ENCODE peak calls at places on chromosome X, in seven cellular contexts. O, L, R, C, S, P and M are unnamed samples.

GRCh38 chrX:36683507-36683906 is 324.7 kb upstream of the FAM47C start:
- DNase-seq in O (no peak), L (no peak), R (no peak), C (no peak), S (no peak), P (no peak), M (no peak)

GRCh38 chrX:39805022-39805421 is 292.7 kb downstream of the BCOR start:
- DNase-seq in O (no peak), L (no peak), R (no peak), C (no peak), S (no peak), P (no peak), M (no peak)

GRCh38 chrX:82666355-82666754 is 841.7 kb upstream of the POU3F4 start:
- DNase-seq in O (no peak), L (no peak), R (no peak), C (no peak), S (no peak), P (no peak), M (no peak)

GRCh38 chrX:48278958-48279357 is 23.8 kb downstream of the SSX1 start:
- DNase-seq in O (no peak), L (no peak), R (peak), C (no peak), S (no peak), P (peak), M (no peak)

GRCh38 chrX:154541896-154542722 is 4.5 kb downstream of the G6PD start:
- DNase-seq in O (peak), L (peak), R (peak), C (no peak), S (no peak), P (peak), M (peak)

GRCh38 chrX:106007815-106008214 is 30.7 kb downstream of the SERPINA7 start:
- DNase-seq in O (no peak), L (no peak), R (no peak), C (no peak), S (no peak), P (no peak), M (no peak)

GRCh38 chrX:70234355-70234754 is at the start of gene AWAT1:
- DNase-seq in O (no peak), L (no peak), R (no peak), C (no peak), S (no peak), P (no peak), M (no peak)

GRCh38 chrX:123188081-123188480 is 4.0 kb downstream of the GRIA3 start:
- DNase-seq in O (no peak), L (no peak), R (no peak), C (no peak), S (no peak), P (no peak), M (no peak)

GRCh38 chrX:40945366-40945713 is 139.9 kb upstream of the USP9X start:
- DNase-seq in O (no peak), L (peak), R (peak), C (no peak), S (no peak), P (peak), M (no peak)

GRCh38 chrX:141443922-141444321 is 140.6 kb downstream of the SPANXA1 start:
- DNase-seq in O (no peak), L (no peak), R (no peak), C (no peak), S (no peak), P (no peak), M (no peak)

GRCh38 chrX:71492086-71493065 is 40.5 kb upstream of the OGT start:
- DNase-seq in O (peak), L (peak), R (peak), C (peak), S (no peak), P (peak), M (no peak)

GRCh38 chrX:77009691-77010090 is 437.5 kb upstream of the FGF16 start:
- DNase-seq in O (peak), L (no peak), R (no peak), C (no peak), S (no peak), P (no peak), M (no peak)

GRCh38 chrX:42119076-42119475 is 195.7 kb upstream of the CASK start:
- DNase-seq in O (no peak), L (peak), R (no peak), C (no peak), S (no peak), P (no peak), M (no peak)

GRCh38 chrX:150503898-150504219 is 64.6 kb upstream of the MTM1 start:
- DNase-seq in O (no peak), L (peak), R (peak), C (no peak), S (no peak), P (no peak), M (no peak)

GRCh38 chrX:118802857-118803256 is 20.8 kb upstream of the ZCCHC12 start:
- DNase-seq in O (no peak), L (no peak), R (no peak), C (no peak), S (no peak), P (peak), M (no peak)

GRCh38 chrX:42869659-42870476 is 91.9 kb upstream of the PPP1R2C start:
- DNase-seq in O (no peak), L (no peak), R (no peak), C (no peak), S (no peak), P (no peak), M (no peak)

GRCh38 chrX:103687073-103687695 is 685 bp upstream of the MORF4L2 start:
- DNase-seq in O (peak), L (peak), R (peak), C (peak), S (peak), P (peak), M (peak)

GRCh38 chrX:40867352-40867751 is 132.0 kb upstream of the MED14 start:
- DNase-seq in O (no peak), L (peak), R (peak), C (no peak), S (no peak), P (no peak), M (no peak)

GRCh38 chrX:46477435-46477834 is 67.8 kb downstream of the ZNF674 start:
- DNase-seq in O (no peak), L (no peak), R (no peak), C (no peak), S (no peak), P (no peak), M (no peak)

GRCh38 chrX:97740044-97740443 is 856.3 kb downstream of the RPA4 start:
- DNase-seq in O (no peak), L (peak), R (no peak), C (no peak), S (no peak), P (no peak), M (no peak)

GRCh38 chrX:20513185-20513584 is 246.5 kb upstream of the RPS6KA3 start:
- DNase-seq in O (no peak), L (no peak), R (no peak), C (no peak), S (no peak), P (no peak), M (no peak)

GRCh38 chrX:135089126-135089525 is 31.2 kb downstream of the ETDB start:
- DNase-seq in O (no peak), L (no peak), R (no peak), C (no peak), S (no peak), P (no peak), M (no peak)

GRCh38 chrX:100731441-100732281 is at the start of gene SYTL4:
- DNase-seq in O (peak), L (peak), R (peak), C (no peak), S (peak), P (no peak), M (no peak)

GRCh38 chrX:55452825-55453124 is 848 bp downstream of the MAGEH1 start:
- DNase-seq in O (no peak), L (no peak), R (no peak), C (no peak), S (no peak), P (no peak), M (no peak)

GRCh38 chrX:103052625-103053024 is 11.3 kb downstream of the BEX1 start:
- DNase-seq in O (no peak), L (no peak), R (no peak), C (no peak), S (no peak), P (no peak), M (no peak)

GRCh38 chrX:43500996-43501694 is 155.0 kb upstream of the MAOA start:
- DNase-seq in O (no peak), L (no peak), R (no peak), C (no peak), S (no peak), P (no peak), M (no peak)

GRCh38 chrX:48833531-48834138 is 1.8 kb downstream of the PCSK1N start:
- DNase-seq in O (no peak), L (no peak), R (no peak), C (no peak), S (no peak), P (no peak), M (no peak)

GRCh38 chrX:131907488-131908314 is 115.4 kb upstream of the STK26 start:
- DNase-seq in O (no peak), L (no peak), R (no peak), C (no peak), S (no peak), P (no peak), M (no peak)

GRCh38 chrX:2224141-2224540 is 276.6 kb downstream of the DHRSX start:
- DNase-seq in O (no peak), L (no peak), R (no peak), C (no peak), S (no peak), P (no peak), M (no peak)

GRCh38 chrX:95505721-95506120 is 1178.9 kb upstream of the DIAPH2 start:
- DNase-seq in O (no peak), L (no peak), R (no peak), C (no peak), S (no peak), P (no peak), M (no peak)

GRCh38 chrX:106917830-106918500 is 2.2 kb upstream of the CLDN2 start:
- DNase-seq in O (no peak), L (peak), R (peak), C (peak), S (no peak), P (no peak), M (no peak)

GRCh38 chrX:96481831-96482230 is 202.8 kb upstream of the DIAPH2 start:
- DNase-seq in O (no peak), L (no peak), R (no peak), C (no peak), S (no peak), P (no peak), M (no peak)

GRCh38 chrX:115339441-115340025 is 50.0 kb downstream of the LUZP4 start:
- DNase-seq in O (no peak), L (no peak), R (no peak), C (no peak), S (no peak), P (no peak), M (no peak)

GRCh38 chrX:6002056-6002455 is 226.6 kb downstream of the NLGN4X start:
- DNase-seq in O (no peak), L (no peak), R (no peak), C (no peak), S (no peak), P (no peak), M (no peak)
- TF ChIP-seq CTCF in O (no peak), L (no peak), R (no peak), C (no peak), S (no peak), P (no peak), M (no peak)

DNA sequence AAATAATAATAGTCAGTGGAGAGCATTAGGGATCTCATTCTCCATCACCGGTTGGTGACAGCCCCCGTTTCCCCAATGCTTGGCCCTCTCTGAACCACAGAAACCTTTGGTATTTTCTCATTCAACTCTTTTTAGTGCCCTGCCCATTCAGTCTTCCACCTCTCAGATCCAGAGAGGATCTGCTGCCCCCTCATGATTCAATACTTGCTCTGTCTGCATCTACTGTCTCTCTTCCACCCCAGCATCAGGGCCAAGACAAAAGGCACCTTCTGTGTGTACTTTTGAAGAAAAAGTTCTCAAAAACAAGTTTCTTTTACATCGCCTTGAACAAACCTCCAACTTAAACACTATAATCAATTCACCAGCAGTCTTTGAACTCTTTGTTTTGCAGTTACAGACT is 19.3 kb downstream of the CLTRN start:
- DNase-seq in O (no peak), L (no peak), R (no peak), C (no peak), S (no peak), P (no peak), M (no peak)
- TF ChIP-seq CTCF in O (no peak), L (no peak), R (no peak), C (no peak), S (no peak), P (no peak), M (no peak)

GRCh38 chrX:63418211-63418610 is 67.1 kb upstream of the SPIN4 start:
- DNase-seq in O (no peak), L (no peak), R (no peak), C (no peak), S (no peak), P (no peak), M (no peak)

GRCh38 chrX:63426519-63426918 is 75.4 kb upstream of the SPIN4 start:
- DNase-seq in O (no peak), L (no peak), R (no peak), C (no peak), S (no peak), P (no peak), M (no peak)

GRCh38 chrX:63417649-63418048 is 66.5 kb upstream of the SPIN4 start:
- DNase-seq in O (no peak), L (no peak), R (no peak), C (no peak), S (no peak), P (no peak), M (no peak)

GRCh38 chrX:63424063-63424462 is 72.9 kb upstream of the SPIN4 start:
- DNase-seq in O (no peak), L (peak), R (no peak), C (no peak), S (no peak), P (no peak), M (no peak)

DNA sequence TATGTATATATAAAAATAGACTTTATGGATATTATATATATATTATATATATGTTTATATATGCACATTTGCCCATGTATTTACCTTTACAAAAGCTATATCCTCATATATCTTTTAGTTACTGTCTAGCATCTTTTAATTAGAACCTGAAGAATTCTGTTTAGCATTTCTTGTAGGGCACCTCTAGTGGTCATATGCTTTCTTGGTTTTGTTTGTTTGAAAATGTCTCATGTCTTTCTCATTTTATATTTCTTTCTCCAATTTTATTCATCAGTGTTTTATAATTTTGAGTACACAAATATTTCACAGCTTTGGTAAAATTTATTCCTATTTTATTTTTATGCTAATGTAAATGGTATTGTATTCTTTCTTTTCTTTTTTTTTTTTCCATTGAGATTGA is 70.3 kb upstream of the SPIN4 start:
- DNase-seq in O (no peak), L (no peak), R (no peak), C (no peak), S (no peak), P (no peak), M (no peak)
- TF ChIP-seq CTCF in O (no peak), L (no peak), R (no peak), C (no peak), S (peak), P (no peak), M (no peak)

DNA sequence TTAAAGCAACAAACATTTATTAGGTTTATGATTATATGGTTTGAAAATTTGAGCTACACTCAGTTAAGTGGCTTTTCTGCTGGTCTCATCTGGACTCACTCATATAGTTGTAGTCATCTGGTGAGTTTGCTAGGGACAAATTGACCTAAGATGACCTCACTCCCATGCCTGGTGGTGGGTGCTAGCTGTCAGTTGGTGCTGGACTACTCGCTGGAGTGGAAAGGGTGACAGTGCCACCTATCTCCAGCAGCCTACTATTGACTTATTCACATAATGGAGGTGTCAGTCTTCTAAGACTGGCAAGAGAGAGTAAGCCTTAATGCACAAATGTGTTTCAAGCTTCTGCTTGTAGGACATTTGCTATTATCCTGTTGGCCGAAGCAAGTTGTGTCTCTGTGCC is 88.2 kb downstream of the TASL start:
- DNase-seq in O (no peak), L (no peak), R (no peak), C (no peak), S (no peak), P (no peak), M (no peak)
- TF ChIP-seq CTCF in O (no peak), L (no peak), R (no peak), C (no peak), S (no peak), P (no peak), M (no peak)